ENCODE peak calls at places on chromosomes 3 and 15, in four cellular contexts. I is H7, J is activated gamma-delta T cell treated with Interleukin-2 at 50 U/mL for 16 hours, M is ascending aorta. L is an unnamed sample.

GRCh38 chr3:185865277-185865676 is 40.4 kb upstream of the IGF2BP2 start:
- DNase-seq in M (no peak), J (no peak), I (no peak), L (no peak)

GRCh38 chr3:145307272-145307671 is 853.7 kb downstream of the PLOD2 start:
- DNase-seq in M (no peak), I (no peak), J (no peak), L (no peak)

GRCh38 chr3:72821170-72821781 is 27.0 kb downstream of the SHQ1 start:
- DNase-seq in J (no peak), M (no peak), I (no peak), L (peak; percentile 98)

GRCh38 chr15:39299506-39300267 is 281.2 kb upstream of the THBS1 start:
- DNase-seq in I (no peak), M (no peak), J (no peak), L (no peak)

GRCh38 chr3:4575413-4575812 is 82.3 kb downstream of the ITPR1 start:
- DNase-seq in J (no peak), I (no peak), M (no peak), L (no peak)

GRCh38 chr15:80801891-80802680 is 22.9 kb downstream of the CEMIP start:
- DNase-seq in I (no peak), M (no peak), J (no peak), L (no peak)

GRCh38 chr3:32021748-32022147 is 40.2 kb downstream of the ZNF860 start:
- DNase-seq in I (no peak), J (no peak), M (no peak), L (no peak)

GRCh38 chr15:78752492-78753358 is 58.5 kb downstream of the ADAMTS7 start:
- DNase-seq in I (no peak), M (no peak), J (no peak), L (no peak)

L was measured in LNCaP clone FGC.